ENCODE peak calls at places on chromosomes 3 and 15, in five cellular contexts. T, Q, B, N and X are unnamed samples. For H3K4me1, the result is how much of the 10 kb centered on the place peaks cover.

GRCh38 chr3:172014145-172014544 is 25.2 kb upstream of the FNDC3B start:
- DNase-seq in N (no peak), B (no peak), T (no peak), Q (no peak), X (no peak)

GRCh38 chr3:149541091-149541491 is 66.6 kb downstream of the TM4SF4 start:
- DNase-seq in Q (peak), B (no peak), N (no peak), T (no peak), X (peak)

GRCh38 chr15:71809346-71809745 is 1.0 kb upstream of the NR2E3 start:
- DNase-seq in T (no peak), B (no peak), N (no peak), Q (no peak), X (no peak)

GRCh38 chr3:27127195-27127594 is 242.0 kb downstream of the NEK10 start:
- DNase-seq in Q (no peak), B (no peak), T (no peak), N (no peak), X (no peak)

GRCh38 chr15:48856947-48857346 is 21.0 kb upstream of the EID1 start:
- DNase-seq in N (no peak), T (no peak), B (no peak), Q (peak), X (peak)

GRCh38 chr3:109927161-109927560 is 589.8 kb upstream of the DPPA4 start:
- DNase-seq in N (peak), B (no peak), Q (peak), T (no peak), X (peak)

GRCh38 chr3:28859897-28860296 is 421.0 kb upstream of the RBMS3 start:
- DNase-seq in N (no peak), T (no peak), B (no peak), Q (peak), X (no peak)

GRCh38 chr3:112124901-112125607 is 8.0 kb downstream of the GCSAM start:
- DNase-seq in Q (no peak), T (no peak), N (no peak), B (no peak), X (no peak)

GRCh38 chr15:100209204-100209603 is 132.6 kb downstream of the ADAMTS17 start:
- DNase-seq in T (no peak), Q (no peak), N (no peak), B (peak), X (no peak)

GRCh38 chr3:40821316-40821715 is 296.6 kb downstream of the ZNF621 start:
- DNase-seq in T (no peak), Q (no peak), N (no peak), B (no peak), X (no peak)

GRCh38 chr3:11157406-11157805 is 3.1 kb downstream of the HRH1 start:
- DNase-seq in N (no peak), Q (peak), B (no peak), T (no peak), X (no peak)

GRCh38 chr15:73952171-73952912 is 26.1 kb downstream of the LOXL1 start:
- DNase-seq in T (no peak), N (peak), Q (no peak), B (peak), X (no peak)

GRCh38 chr15:96340611-96341464 is 10.3 kb downstream of the NR2F2 start:
- DNase-seq in T (no peak), Q (peak), B (peak), N (peak), X (no peak)

GRCh38 chr3:133572158-133573053 is 1.1 kb upstream of the CDV3 start:
- DNase-seq in B (peak), N (no peak), Q (peak), T (no peak), X (no peak)

GRCh38 chr15:98599911-98600685 is 48.2 kb upstream of the IGF1R start:
- DNase-seq in Q (peak), B (peak), T (no peak), N (no peak), X (peak)

GRCh38 chr3:107752202-107752990 is 229.6 kb downstream of the BBX start:
- DNase-seq in B (no peak), N (no peak), T (no peak), Q (peak), X (no peak)

GRCh38 chr3:171895890-171896289 is 52.7 kb downstream of the TMEM212 start:
- DNase-seq in Q (no peak), T (no peak), N (no peak), B (no peak), X (no peak)

DNA sequence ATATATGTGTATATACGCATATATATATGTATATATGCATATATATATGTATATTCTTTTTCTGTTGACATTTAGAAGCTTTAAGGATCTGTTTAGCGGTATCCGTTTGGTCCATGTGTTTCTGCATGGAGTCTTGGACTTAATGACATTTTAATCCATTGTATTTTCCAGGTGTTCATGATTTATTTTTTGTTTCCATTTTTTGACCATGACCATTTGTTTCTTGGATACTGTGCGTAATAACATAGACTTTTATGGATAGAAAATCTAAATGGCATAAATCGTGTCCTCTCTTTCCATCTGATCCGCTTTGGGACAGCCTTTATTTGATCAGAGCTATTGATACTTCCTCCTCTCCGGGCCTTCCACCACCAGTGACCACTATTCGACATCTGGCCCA is 19.5 kb downstream of the CRYBG3 start:
- DNase-seq in B (no peak), Q (no peak), N (no peak), T (no peak), X (no peak)
- H3K4me1 ChIP-seq in B (under half), Q (under half), N (under half), T (under half), X (under half)

GRCh38 chr3:177150218-177150916 is 46.9 kb downstream of the TBL1XR1 start:
- DNase-seq in T (no peak), N (no peak), Q (peak), B (no peak), X (no peak)

GRCh38 chr3:177147790-177148189 is 49.5 kb downstream of the TBL1XR1 start:
- DNase-seq in Q (no peak), N (no peak), T (no peak), B (no peak), X (no peak)

GRCh38 chr3:177154733-177155132 is 42.5 kb downstream of the TBL1XR1 start:
- DNase-seq in T (no peak), N (no peak), B (no peak), Q (no peak), X (no peak)

GRCh38 chr3:177146646-177147045 is 50.6 kb downstream of the TBL1XR1 start:
- DNase-seq in N (no peak), T (no peak), B (no peak), Q (peak), X (no peak)

GRCh38 chr3:177150970-177151627 is 46.2 kb downstream of the TBL1XR1 start:
- DNase-seq in N (no peak), T (no peak), Q (peak), B (no peak), X (peak)
- H3K27ac ChIP-seq in N (peak), T (no peak), Q (no peak), B (no peak), X (no peak)

DNA sequence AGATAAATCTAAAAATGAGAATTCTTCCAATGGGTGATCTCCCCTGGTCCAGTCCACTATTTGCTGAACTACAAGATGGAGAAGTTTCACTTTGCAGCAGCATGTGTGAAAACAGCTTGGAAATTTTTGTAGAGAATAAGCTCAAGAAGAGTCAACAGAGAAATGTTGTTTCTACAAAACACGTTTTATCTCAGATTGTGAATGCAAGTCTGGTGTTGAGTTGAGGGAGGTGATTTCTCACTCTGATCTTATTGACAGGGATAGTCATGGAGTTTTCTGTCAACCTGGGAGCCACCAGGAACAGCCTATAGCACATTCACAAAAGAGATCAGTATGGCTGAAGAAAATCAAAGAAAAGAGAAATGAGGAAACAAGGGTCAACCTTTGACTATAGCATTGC is 981.2 kb upstream of the CFAP20DC start:
- DNase-seq in N (no peak), B (no peak), Q (no peak), T (no peak), X (no peak)
- H3K4me1 ChIP-seq in N (under half), B (under half), Q (under half), T (under half), X (under half)

DNA sequence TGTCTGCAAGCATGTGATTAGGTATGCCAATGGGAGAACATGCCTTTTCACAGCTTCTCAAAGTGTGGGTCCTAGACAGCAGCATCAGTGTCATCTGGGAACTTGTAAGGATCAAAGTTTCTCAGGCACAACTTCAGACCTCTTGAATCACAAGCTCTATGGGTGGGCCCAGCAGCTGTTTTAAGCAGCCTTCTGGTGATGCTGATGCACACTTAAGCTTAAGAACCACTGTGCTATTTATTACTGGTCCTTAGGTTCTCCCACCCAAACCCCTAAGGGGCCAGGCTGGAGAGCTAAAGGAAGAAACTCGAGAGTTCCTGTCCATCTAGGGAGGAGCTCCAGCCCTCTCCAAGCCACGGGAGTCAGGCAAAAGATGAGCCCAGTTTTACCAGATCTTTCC is 453.9 kb upstream of the PROK2 start:
- DNase-seq in N (no peak), B (no peak), T (no peak), Q (no peak), X (no peak)
- H3K27ac ChIP-seq in N (peak), B (no peak), T (no peak), Q (no peak), X (no peak)

DNA sequence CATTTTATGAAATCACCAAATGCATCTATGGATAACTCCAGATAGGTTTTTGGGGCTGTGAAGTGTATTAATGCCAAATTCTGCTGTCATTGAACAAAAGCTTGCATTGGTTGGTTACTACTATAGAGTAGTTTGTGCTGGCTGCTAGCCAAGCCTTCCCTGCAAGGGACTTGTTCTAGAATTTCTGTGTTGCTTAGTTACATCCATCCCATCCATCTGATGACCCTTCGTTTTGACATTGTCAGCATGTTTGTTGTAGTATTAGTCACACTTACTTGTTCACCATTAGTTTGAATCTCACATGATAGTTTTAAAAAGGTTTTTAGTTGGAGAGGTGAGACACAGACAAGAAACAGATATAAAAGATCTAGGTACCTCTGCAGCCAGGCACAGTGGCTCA is 7.0 kb upstream of the NIPA2 start:
- DNase-seq in T (no peak), Q (no peak), N (no peak), B (no peak), X (no peak)
- H3K4me1 ChIP-seq in T (under half), Q (under half), N (under half), B (under half), X (under half)

DNA sequence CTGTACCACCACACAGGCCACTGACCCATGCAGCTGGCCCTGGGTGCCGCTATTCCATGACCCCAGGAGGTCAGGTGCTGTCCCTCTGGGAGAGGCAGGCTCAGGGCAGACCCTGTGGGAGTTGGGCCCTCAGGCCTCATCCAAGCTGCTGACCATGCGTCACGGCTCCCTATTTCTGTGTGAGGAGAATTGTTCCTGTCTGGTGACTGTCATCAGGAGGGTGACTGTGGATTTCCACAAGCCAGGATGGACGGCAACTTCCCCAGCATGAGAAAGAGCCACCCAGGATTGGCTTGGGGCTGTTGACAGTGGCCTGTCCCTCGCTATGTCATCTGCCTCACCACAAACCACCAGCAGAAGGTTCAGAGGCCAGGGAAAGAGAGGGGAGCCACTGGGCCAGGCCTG is 41.4 kb downstream of the ZDHHC19 start:
- DNase-seq in B (no peak), T (no peak), Q (no peak), N (no peak), X (no peak)
- H3K27ac ChIP-seq in B (no peak), T (no peak), Q (no peak), N (no peak), X (no peak)